ENCODE peak calls at places on chromosomes 12 and 14, in seven cellular contexts. J is CD8-positive, alpha-beta T cell; X is tibial artery; Y is GM23338; K is neural progenitor cell; H is CD8-positive, alpha-beta memory T cell; U is endothelial cell of umbilical vein. Z is an unnamed sample.

GRCh38 chr12:109250523-109250922 is 58.6 kb downstream of the FOXN4 start:
- DNase-seq in J (no peak), X (no peak), Y (no peak), K (no peak), H (no peak), U (no peak), Z (no peak)

GRCh38 chr14:42011221-42011620 is 404.5 kb downstream of the LRFN5 start:
- DNase-seq in J (no peak), X (no peak), Y (no peak), K (no peak), H (no peak), U (no peak), Z (no peak)

GRCh38 chr14:22841769-22842168 is 5.4 kb downstream of the MMP14 start:
- DNase-seq in J (no peak), X (no peak), Y (no peak), K (no peak), H (no peak), U (no peak), Z (no peak)

GRCh38 chr12:126890097-126890496 is 1376.9 kb upstream of the TMEM132C start:
- DNase-seq in J (no peak), X (no peak), Y (no peak), K (no peak), H (no peak), U (no peak), Z (no peak)

GRCh38 chr12:117622087-117622486 is 260.7 kb upstream of the NOS1 start:
- DNase-seq in J (no peak), X (no peak), Y (no peak), K (no peak), H (no peak), U (peak; percentile 52), Z (no peak)

GRCh38 chr12:117272690-117273089 is 82.4 kb upstream of the FBXO21 start:
- DNase-seq in J (no peak), X (no peak), Y (no peak), K (no peak), H (no peak), U (no peak), Z (no peak)

GRCh38 chr12:81617915-81618314 is 141.2 kb downstream of the PPFIA2 start:
- DNase-seq in J (no peak), X (no peak), Y (no peak), K (no peak), H (no peak), U (no peak), Z (peak; percentile 3)

GRCh38 chr14:58626441-58626840 is 11.3 kb upstream of the DACT1 start:
- DNase-seq in J (no peak), X (no peak), Y (peak; percentile 65), K (no peak), H (no peak), U (no peak), Z (peak; percentile 78)

GRCh38 chr12:47028981-47029708 is 50.3 kb upstream of the PCED1B start:
- DNase-seq in J (no peak), X (no peak), Y (no peak), K (no peak), H (no peak), U (no peak), Z (no peak)

GRCh38 chr12:6752181-6752930 is 585 bp downstream of the MLF2 start:
- DNase-seq in J (peak; percentile 52), X (peak; percentile 50), Y (peak; percentile 79), K (peak; percentile 79), H (no peak), U (peak; percentile 67), Z (peak; percentile 55)

GRCh38 chr12:62426095-62426488 is 40.5 kb upstream of the MON2 start:
- DNase-seq in J (no peak), X (no peak), Y (no peak), K (no peak), H (no peak), U (no peak), Z (no peak)

GRCh38 chr14:49550284-49551184 is 35.6 kb downstream of the RPS29 start:
- DNase-seq in J (no peak), X (no peak), Y (peak; percentile 59), K (peak; percentile 20), H (no peak), U (peak; percentile 31), Z (peak; percentile 12)

GRCh38 chr14:83706555-83706954 is 1823.4 kb upstream of the FLRT2 start:
- DNase-seq in J (no peak), X (no peak), Y (peak; percentile 93), K (peak; percentile 77), H (no peak), U (peak; percentile 45), Z (peak; percentile 63)

GRCh38 chr12:62625238-62625637 is 158.6 kb downstream of the MON2 start:
- DNase-seq in J (no peak), X (no peak), Y (no peak), K (no peak), H (no peak), U (no peak), Z (no peak)

GRCh38 chr12:28966049-28966778 is 182.9 kb upstream of the FAR2 start:
- DNase-seq in J (no peak), X (no peak), Y (no peak), K (peak; percentile 7), H (no peak), U (peak; percentile 80), Z (peak; percentile 26)

GRCh38 chr14:65922166-65922565 is 509.6 kb downstream of the FUT8 start:
- DNase-seq in J (no peak), X (no peak), Y (no peak), K (no peak), H (no peak), U (no peak), Z (no peak)

GRCh38 chr14:53055003-53055402 is 98.1 kb downstream of the DDHD1 start:
- DNase-seq in J (no peak), X (no peak), Y (peak; percentile 73), K (peak; percentile 53), H (no peak), U (peak; percentile 70), Z (peak; percentile 63)

GRCh38 chr14:64232944-64233343 is 61.2 kb downstream of the ESR2 start:
- DNase-seq in J (no peak), X (no peak), Y (no peak), K (no peak), H (no peak), U (no peak), Z (no peak)

GRCh38 chr14:101518611-101519048 is 42.7 kb upstream of the DIO3 start:
- DNase-seq in J (no peak), X (peak; percentile 86), Y (no peak), K (no peak), H (no peak), U (no peak), Z (no peak)

GRCh38 chr12:26971963-26972362 is 33.7 kb downstream of the FGFR1OP2 start:
- DNase-seq in J (peak; percentile 73), X (no peak), Y (no peak), K (no peak), H (peak; percentile 79), U (no peak), Z (no peak)

GRCh38 chr14:81062816-81063215 is 107.4 kb downstream of the TSHR start:
- DNase-seq in J (peak; percentile 20), X (no peak), Y (peak; percentile 76), K (peak; percentile 55), H (no peak), U (no peak), Z (peak; percentile 45)

DNA sequence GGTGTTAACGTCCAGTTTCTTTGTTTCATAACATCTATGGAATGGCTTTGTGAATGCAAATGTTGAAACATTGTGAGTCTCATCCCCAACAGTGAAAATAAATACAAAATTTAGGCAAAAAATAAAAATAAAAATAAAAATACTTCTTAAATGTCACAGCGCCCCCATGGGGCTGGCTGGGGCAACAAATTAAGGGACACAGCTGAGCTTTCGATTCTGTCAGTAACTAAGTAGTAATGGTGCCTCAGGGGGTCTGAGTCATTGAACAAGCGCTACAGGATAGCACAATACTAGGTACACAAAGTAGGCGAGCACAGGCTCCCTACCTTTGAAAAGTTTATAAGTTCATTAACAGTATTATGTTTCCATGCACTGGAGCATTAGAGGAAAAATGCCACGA is 667.3 kb downstream of the DIO2 start:
- DNase-seq in J (no peak), X (no peak), Y (peak; percentile 82), K (peak; percentile 68), H (no peak), U (peak; percentile 10), Z (peak; percentile 40)
- H3K4me3 ChIP-seq in J (no peak overlapping the region), X (no peak overlapping the region), Y (no peak overlapping the region), K (no peak overlapping the region), H (no peak overlapping the region), U (no peak overlapping the region), Z (no peak overlapping the region)

GRCh38 chr14:69880051-69880487 is 853 bp downstream of the SMOC1 start:
- DNase-seq in J (no peak), X (no peak), Y (peak; percentile 48), K (peak; percentile 60), H (no peak), U (no peak), Z (no peak)
- H3K27ac ChIP-seq in J (no peak overlapping the region), X (peak overlapping the region; percentile 69), Y (no peak overlapping the region), K (peak overlapping the region; percentile 34), H (no peak overlapping the region), U (no peak overlapping the region), Z (no peak overlapping the region)

GRCh38 chr14:21068521-21069387 is 1.4 kb upstream of the ARHGEF40 start:
- DNase-seq in J (peak; percentile 50), X (peak; percentile 70), Y (peak; percentile 88), K (peak; percentile 84), H (peak; percentile 77), U (peak; percentile 52), Z (peak; percentile 81)
- H3K4me3 ChIP-seq in J (peak overlapping the region; percentile 37), X (peak overlapping the region; percentile 76), Y (peak overlapping the region; percentile 95), K (peak overlapping the region; percentile 75), H (peak overlapping the region; percentile 45), U (no peak overlapping the region), Z (peak overlapping the region; percentile 98)

GRCh38 chr12:95633049-95633545 is 81.8 kb upstream of the USP44 start:
- DNase-seq in J (no peak), X (peak; percentile 55), Y (no peak), K (no peak), H (no peak), U (peak; percentile 90), Z (peak; percentile 58)
- H3K27ac ChIP-seq in J (no peak overlapping the region), X (peak overlapping the region; percentile 40), Y (no peak overlapping the region), K (no peak overlapping the region), H (no peak overlapping the region), U (peak overlapping the region; percentile 99), Z (peak overlapping the region; percentile 49)

DNA sequence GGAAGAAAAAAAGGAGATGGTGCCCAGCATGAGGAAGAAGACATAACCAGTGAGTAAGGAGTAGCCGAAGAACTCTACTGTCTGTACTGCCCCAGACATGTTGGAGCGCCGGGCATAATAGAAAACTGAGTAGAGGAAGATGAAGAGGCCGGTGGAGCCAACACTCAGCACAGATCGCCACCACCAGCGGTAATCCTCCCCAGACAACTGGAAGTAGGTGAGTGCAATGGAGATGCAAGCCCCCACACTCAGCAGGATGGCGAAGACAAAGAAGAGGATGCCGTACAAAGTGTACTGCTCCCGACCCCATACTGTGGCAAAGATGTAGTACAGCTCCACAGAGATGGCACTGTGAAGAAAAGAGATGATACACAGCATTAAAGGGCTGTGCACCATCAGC is 844 bp upstream of the IPO4 start:
- DNase-seq in J (no peak), X (no peak), Y (no peak), K (no peak), H (no peak), U (no peak), Z (no peak)
- H3K4me3 ChIP-seq in J (no peak overlapping the region), X (no peak overlapping the region), Y (no peak overlapping the region), K (peak overlapping the region; percentile 65), H (no peak overlapping the region), U (no peak overlapping the region), Z (no peak overlapping the region)